ENCODE peak calls at places on chromosomes 16 and 17, in nine cellular contexts. X, P, S, A, B, H, Q, K and Y are unnamed samples.

GRCh38 chr16:2273931-2274330 is 6.0 kb upstream of the RNPS1 start:
- DNase-seq in S (no peak), H (no peak), A (no peak), X (no peak), B (no peak), K (no peak), P (no peak), Q (no peak), Y (no peak)

GRCh38 chr16:9843424-9844013 is 338.7 kb downstream of the GRIN2A start:
- DNase-seq in H (no peak), K (no peak), B (no peak), X (no peak), Q (no peak), P (no peak), A (no peak), S (no peak), Y (no peak)

GRCh38 chr17:29111816-29112499 is 68.2 kb downstream of the MYO18A start:
- DNase-seq in X (peak; percentile 44), B (peak; percentile 24), S (peak; percentile 43), H (peak; percentile 86), K (peak; percentile 61), Q (peak; percentile 76), P (peak; percentile 85), A (peak; percentile 72), Y (peak; percentile 66)

GRCh38 chr16:14309906-14310305 is 238.8 kb downstream of the MRTFB start:
- DNase-seq in K (no peak), P (no peak), A (no peak), H (no peak), X (no peak), S (no peak), Q (no peak), B (peak; percentile 70), Y (no peak)

GRCh38 chr17:60523822-60524221 is 2.2 kb downstream of the APPBP2 start:
- DNase-seq in A (no peak), P (no peak), K (no peak), Q (no peak), X (no peak), H (no peak), B (no peak), S (no peak), Y (no peak)

GRCh38 chr17:72184805-72185204 is 64.0 kb downstream of the SOX9 start:
- DNase-seq in A (no peak), H (no peak), B (no peak), S (no peak), K (no peak), Q (no peak), X (no peak), P (no peak), Y (no peak)

GRCh38 chr17:49820773-49821172 is 27.1 kb downstream of the TAC4 start:
- DNase-seq in K (no peak), X (no peak), A (no peak), B (no peak), H (no peak), S (no peak), Q (no peak), P (no peak), Y (no peak)

GRCh38 chr17:51260960-51261958 is 913 bp downstream of the UTP18 start:
- DNase-seq in H (peak; percentile 86), X (peak; percentile 77), K (peak; percentile 70), P (peak; percentile 72), A (peak; percentile 75), Q (peak; percentile 61), S (peak; percentile 79), B (peak; percentile 13), Y (peak; percentile 81)

GRCh38 chr17:17963066-17963465 is 9.1 kb downstream of the TOM1L2 start:
- DNase-seq in S (no peak), Q (no peak), A (no peak), B (no peak), H (no peak), K (no peak), P (no peak), X (no peak), Y (no peak)

GRCh38 chr16:49811630-49812334 is 44.1 kb downstream of the ZNF423 start:
- DNase-seq in K (no peak), B (no peak), Q (no peak), S (no peak), X (no peak), A (no peak), P (peak; percentile 52), H (peak; percentile 39), Y (no peak)

GRCh38 chr17:47275245-47275984 is 21.8 kb downstream of the ITGB3 start:
- DNase-seq in K (no peak), S (no peak), P (peak; percentile 51), B (peak; percentile 79), A (no peak), H (peak; percentile 77), Q (no peak), X (no peak), Y (no peak)

GRCh38 chr17:75346906-75347305 is 57.7 kb upstream of the SLC25A19 start:
- DNase-seq in P (no peak), H (peak; percentile 55), Q (no peak), S (no peak), X (no peak), K (peak; percentile 31), A (peak; percentile 14), B (no peak), Y (peak; percentile 56)

GRCh38 chr16:17454331-17454730 is 16.4 kb downstream of the XYLT1 start:
- DNase-seq in Q (no peak), K (no peak), P (no peak), X (no peak), S (no peak), H (no peak), B (no peak), A (no peak), Y (no peak)

GRCh38 chr16:18037051-18037450 is 299.5 kb downstream of the NPIPA8 start:
- DNase-seq in Q (no peak), X (no peak), K (no peak), S (no peak), B (no peak), H (no peak), A (no peak), P (no peak), Y (no peak)

GRCh38 chr17:36932383-36933173 is 4.7 kb upstream of the LHX1 start:
- DNase-seq in A (no peak), K (no peak), P (no peak), X (no peak), Q (no peak), S (no peak), B (no peak), H (no peak), Y (no peak)